ENCODE peak calls at places on chromosomes 11 and 22, in nine cellular contexts. One of them, this sample, is unnamed.

GRCh38 chr11:132772712-132773545 is 759.4 kb downstream of the OPCML start:
- DNase-seq in A549: no peak
- DNase-seq in stimulated activated CD4-positive, alpha-beta T cell treated with anti-CD3 and anti-CD28 coated beads, Interleukin-4, amount 100 ng/mL, for 1 hour: no peak
- DNase-seq in T-helper 9 cell: no peak
- DNase-seq in trophoblast cell: no peak
- DNase-seq in AG09319: no peak
- DNase-seq in activated effector memory CD4-positive, alpha-beta T cell treated with Interleukin-2 at 50 U/mL for 16 hours: no peak
- DNase-seq in GM04504: no peak
- DNase-seq in heart left ventricle: no peak
- DNase-seq in this sample: no peak

GRCh38 chr11:109605006-109605405 is 183.0 kb downstream of the C11orf87 start:
- DNase-seq in A549: no peak
- DNase-seq in stimulated activated CD4-positive, alpha-beta T cell treated with anti-CD3 and anti-CD28 coated beads, Interleukin-4, amount 100 ng/mL, for 1 hour: no peak
- DNase-seq in T-helper 9 cell: no peak
- DNase-seq in trophoblast cell: no peak
- DNase-seq in AG09319: no peak
- DNase-seq in activated effector memory CD4-positive, alpha-beta T cell treated with Interleukin-2 at 50 U/mL for 16 hours: no peak
- DNase-seq in GM04504: no peak
- DNase-seq in heart left ventricle: no peak
- DNase-seq in this sample: peak

GRCh38 chr11:83006877-83007330 is 64.8 kb downstream of the RAB30 start:
- DNase-seq in A549: no peak
- DNase-seq in stimulated activated CD4-positive, alpha-beta T cell treated with anti-CD3 and anti-CD28 coated beads, Interleukin-4, amount 100 ng/mL, for 1 hour: no peak
- DNase-seq in T-helper 9 cell: no peak
- DNase-seq in trophoblast cell: no peak
- DNase-seq in AG09319: no peak
- DNase-seq in activated effector memory CD4-positive, alpha-beta T cell treated with Interleukin-2 at 50 U/mL for 16 hours: no peak
- DNase-seq in GM04504: no peak
- DNase-seq in heart left ventricle: no peak
- DNase-seq in this sample: no peak

GRCh38 chr11:131841028-131841427 is 470.6 kb downstream of the NTM start:
- DNase-seq in A549: no peak
- DNase-seq in stimulated activated CD4-positive, alpha-beta T cell treated with anti-CD3 and anti-CD28 coated beads, Interleukin-4, amount 100 ng/mL, for 1 hour: no peak
- DNase-seq in T-helper 9 cell: no peak
- DNase-seq in trophoblast cell: no peak
- DNase-seq in AG09319: no peak
- DNase-seq in activated effector memory CD4-positive, alpha-beta T cell treated with Interleukin-2 at 50 U/mL for 16 hours: no peak
- DNase-seq in GM04504: no peak
- DNase-seq in heart left ventricle: no peak
- DNase-seq in this sample: no peak

GRCh38 chr11:104546486-104546885 is 351.8 kb downstream of the CASP12 start:
- DNase-seq in A549: no peak
- DNase-seq in stimulated activated CD4-positive, alpha-beta T cell treated with anti-CD3 and anti-CD28 coated beads, Interleukin-4, amount 100 ng/mL, for 1 hour: no peak
- DNase-seq in T-helper 9 cell: no peak
- DNase-seq in trophoblast cell: no peak
- DNase-seq in AG09319: no peak
- DNase-seq in activated effector memory CD4-positive, alpha-beta T cell treated with Interleukin-2 at 50 U/mL for 16 hours: no peak
- DNase-seq in GM04504: no peak
- DNase-seq in heart left ventricle: no peak
- DNase-seq in this sample: no peak

GRCh38 chr11:12864316-12865156 is 144.6 kb upstream of the RASSF10 start:
- DNase-seq in A549: no peak
- DNase-seq in stimulated activated CD4-positive, alpha-beta T cell treated with anti-CD3 and anti-CD28 coated beads, Interleukin-4, amount 100 ng/mL, for 1 hour: no peak
- DNase-seq in T-helper 9 cell: no peak
- DNase-seq in trophoblast cell: peak
- DNase-seq in AG09319: no peak
- DNase-seq in activated effector memory CD4-positive, alpha-beta T cell treated with Interleukin-2 at 50 U/mL for 16 hours: no peak
- DNase-seq in GM04504: peak
- DNase-seq in heart left ventricle: no peak
- DNase-seq in this sample: no peak

GRCh38 chr11:65107751-65108468 is 3.8 kb upstream of the TM7SF2 start:
- DNase-seq in A549: no peak
- DNase-seq in stimulated activated CD4-positive, alpha-beta T cell treated with anti-CD3 and anti-CD28 coated beads, Interleukin-4, amount 100 ng/mL, for 1 hour: no peak
- DNase-seq in T-helper 9 cell: no peak
- DNase-seq in trophoblast cell: no peak
- DNase-seq in AG09319: no peak
- DNase-seq in activated effector memory CD4-positive, alpha-beta T cell treated with Interleukin-2 at 50 U/mL for 16 hours: no peak
- DNase-seq in GM04504: no peak
- DNase-seq in heart left ventricle: no peak
- DNase-seq in this sample: no peak

GRCh38 chr22:46320166-46320710 is 15.3 kb upstream of the TRMU start:
- DNase-seq in A549: no peak
- DNase-seq in stimulated activated CD4-positive, alpha-beta T cell treated with anti-CD3 and anti-CD28 coated beads, Interleukin-4, amount 100 ng/mL, for 1 hour: no peak
- DNase-seq in T-helper 9 cell: no peak
- DNase-seq in trophoblast cell: no peak
- DNase-seq in AG09319: no peak
- DNase-seq in activated effector memory CD4-positive, alpha-beta T cell treated with Interleukin-2 at 50 U/mL for 16 hours: no peak
- DNase-seq in GM04504: no peak
- DNase-seq in heart left ventricle: no peak
- DNase-seq in this sample: no peak

GRCh38 chr11:67351275-67352005 is 1.9 kb downstream of the POLD4 start:
- DNase-seq in A549: peak
- DNase-seq in stimulated activated CD4-positive, alpha-beta T cell treated with anti-CD3 and anti-CD28 coated beads, Interleukin-4, amount 100 ng/mL, for 1 hour: peak
- DNase-seq in T-helper 9 cell: peak
- DNase-seq in trophoblast cell: peak
- DNase-seq in AG09319: no peak
- DNase-seq in activated effector memory CD4-positive, alpha-beta T cell treated with Interleukin-2 at 50 U/mL for 16 hours: peak
- DNase-seq in GM04504: no peak
- DNase-seq in heart left ventricle: peak
- DNase-seq in this sample: peak

GRCh38 chr11:121180183-121180582 is 79.1 kb downstream of the TECTA start:
- DNase-seq in A549: no peak
- DNase-seq in stimulated activated CD4-positive, alpha-beta T cell treated with anti-CD3 and anti-CD28 coated beads, Interleukin-4, amount 100 ng/mL, for 1 hour: no peak
- DNase-seq in T-helper 9 cell: no peak
- DNase-seq in trophoblast cell: no peak
- DNase-seq in AG09319: no peak
- DNase-seq in activated effector memory CD4-positive, alpha-beta T cell treated with Interleukin-2 at 50 U/mL for 16 hours: no peak
- DNase-seq in GM04504: no peak
- DNase-seq in heart left ventricle: no peak
- DNase-seq in this sample: no peak

GRCh38 chr11:95349345-95349942 is 118.4 kb upstream of the SESN3 start:
- DNase-seq in A549: no peak
- DNase-seq in stimulated activated CD4-positive, alpha-beta T cell treated with anti-CD3 and anti-CD28 coated beads, Interleukin-4, amount 100 ng/mL, for 1 hour: no peak
- DNase-seq in T-helper 9 cell: no peak
- DNase-seq in trophoblast cell: no peak
- DNase-seq in AG09319: no peak
- DNase-seq in activated effector memory CD4-positive, alpha-beta T cell treated with Interleukin-2 at 50 U/mL for 16 hours: no peak
- DNase-seq in GM04504: no peak
- DNase-seq in heart left ventricle: no peak
- DNase-seq in this sample: no peak

GRCh38 chr11:12581923-12582322 is 92.3 kb upstream of the TEAD1 start:
- DNase-seq in A549: peak
- DNase-seq in stimulated activated CD4-positive, alpha-beta T cell treated with anti-CD3 and anti-CD28 coated beads, Interleukin-4, amount 100 ng/mL, for 1 hour: no peak
- DNase-seq in T-helper 9 cell: no peak
- DNase-seq in trophoblast cell: peak
- DNase-seq in AG09319: no peak
- DNase-seq in activated effector memory CD4-positive, alpha-beta T cell treated with Interleukin-2 at 50 U/mL for 16 hours: no peak
- DNase-seq in GM04504: peak
- DNase-seq in heart left ventricle: no peak
- DNase-seq in this sample: peak

GRCh38 chr11:2576536-2576935 is 123.3 kb downstream of the KCNQ1OT1 start:
- DNase-seq in A549: no peak
- DNase-seq in stimulated activated CD4-positive, alpha-beta T cell treated with anti-CD3 and anti-CD28 coated beads, Interleukin-4, amount 100 ng/mL, for 1 hour: no peak
- DNase-seq in T-helper 9 cell: no peak
- DNase-seq in trophoblast cell: no peak
- DNase-seq in AG09319: no peak
- DNase-seq in activated effector memory CD4-positive, alpha-beta T cell treated with Interleukin-2 at 50 U/mL for 16 hours: no peak
- DNase-seq in GM04504: no peak
- DNase-seq in heart left ventricle: peak
- DNase-seq in this sample: peak

GRCh38 chr11:83583953-83584352 is 297.8 kb upstream of the CCDC90B start:
- DNase-seq in A549: no peak
- DNase-seq in stimulated activated CD4-positive, alpha-beta T cell treated with anti-CD3 and anti-CD28 coated beads, Interleukin-4, amount 100 ng/mL, for 1 hour: no peak
- DNase-seq in T-helper 9 cell: no peak
- DNase-seq in trophoblast cell: no peak
- DNase-seq in AG09319: no peak
- DNase-seq in activated effector memory CD4-positive, alpha-beta T cell treated with Interleukin-2 at 50 U/mL for 16 hours: no peak
- DNase-seq in GM04504: no peak
- DNase-seq in heart left ventricle: no peak
- DNase-seq in this sample: no peak

GRCh38 chr11:93921695-93922468 is 71.5 kb upstream of the VSTM5 start:
- DNase-seq in A549: peak
- DNase-seq in stimulated activated CD4-positive, alpha-beta T cell treated with anti-CD3 and anti-CD28 coated beads, Interleukin-4, amount 100 ng/mL, for 1 hour: no peak
- DNase-seq in T-helper 9 cell: no peak
- DNase-seq in trophoblast cell: peak
- DNase-seq in AG09319: peak
- DNase-seq in activated effector memory CD4-positive, alpha-beta T cell treated with Interleukin-2 at 50 U/mL for 16 hours: no peak
- DNase-seq in GM04504: peak
- DNase-seq in heart left ventricle: no peak
- DNase-seq in this sample: peak

GRCh38 chr22:43500792-43501785 is 89.3 kb downstream of the MPPED1 start:
- DNase-seq in A549: no peak
- DNase-seq in stimulated activated CD4-positive, alpha-beta T cell treated with anti-CD3 and anti-CD28 coated beads, Interleukin-4, amount 100 ng/mL, for 1 hour: no peak
- DNase-seq in T-helper 9 cell: no peak
- DNase-seq in trophoblast cell: no peak
- DNase-seq in AG09319: no peak
- DNase-seq in activated effector memory CD4-positive, alpha-beta T cell treated with Interleukin-2 at 50 U/mL for 16 hours: no peak
- DNase-seq in GM04504: no peak
- DNase-seq in heart left ventricle: no peak
- DNase-seq in this sample: no peak

GRCh38 chr11:71463331-71464211 is 10.6 kb downstream of the NADSYN1 start:
- DNase-seq in A549: no peak
- DNase-seq in stimulated activated CD4-positive, alpha-beta T cell treated with anti-CD3 and anti-CD28 coated beads, Interleukin-4, amount 100 ng/mL, for 1 hour: no peak
- DNase-seq in T-helper 9 cell: no peak
- DNase-seq in trophoblast cell: no peak
- DNase-seq in AG09319: no peak
- DNase-seq in activated effector memory CD4-positive, alpha-beta T cell treated with Interleukin-2 at 50 U/mL for 16 hours: no peak
- DNase-seq in GM04504: no peak
- DNase-seq in heart left ventricle: no peak
- DNase-seq in this sample: no peak

GRCh38 chr11:76424379-76424778 is 20.4 kb upstream of the EMSY start:
- DNase-seq in A549: no peak
- DNase-seq in stimulated activated CD4-positive, alpha-beta T cell treated with anti-CD3 and anti-CD28 coated beads, Interleukin-4, amount 100 ng/mL, for 1 hour: no peak
- DNase-seq in T-helper 9 cell: no peak
- DNase-seq in trophoblast cell: no peak
- DNase-seq in AG09319: no peak
- DNase-seq in activated effector memory CD4-positive, alpha-beta T cell treated with Interleukin-2 at 50 U/mL for 16 hours: no peak
- DNase-seq in GM04504: no peak
- DNase-seq in heart left ventricle: no peak
- DNase-seq in this sample: no peak

GRCh38 chr11:120391297-120391696 is 55.1 kb downstream of the ARHGEF12 start:
- DNase-seq in A549: no peak
- DNase-seq in stimulated activated CD4-positive, alpha-beta T cell treated with anti-CD3 and anti-CD28 coated beads, Interleukin-4, amount 100 ng/mL, for 1 hour: no peak
- DNase-seq in T-helper 9 cell: no peak
- DNase-seq in trophoblast cell: no peak
- DNase-seq in AG09319: no peak
- DNase-seq in activated effector memory CD4-positive, alpha-beta T cell treated with Interleukin-2 at 50 U/mL for 16 hours: no peak
- DNase-seq in GM04504: no peak
- DNase-seq in heart left ventricle: no peak
- DNase-seq in this sample: no peak

GRCh38 chr11:121328213-121328966 is 35.8 kb downstream of the SC5D start:
- DNase-seq in A549: no peak
- DNase-seq in stimulated activated CD4-positive, alpha-beta T cell treated with anti-CD3 and anti-CD28 coated beads, Interleukin-4, amount 100 ng/mL, for 1 hour: peak
- DNase-seq in T-helper 9 cell: peak
- DNase-seq in trophoblast cell: no peak
- DNase-seq in AG09319: no peak
- DNase-seq in activated effector memory CD4-positive, alpha-beta T cell treated with Interleukin-2 at 50 U/mL for 16 hours: peak
- DNase-seq in GM04504: no peak
- DNase-seq in heart left ventricle: no peak
- DNase-seq in this sample: no peak

GRCh38 chr11:14499560-14500180 is at the start of gene COPB1:
- DNase-seq in A549: peak
- DNase-seq in stimulated activated CD4-positive, alpha-beta T cell treated with anti-CD3 and anti-CD28 coated beads, Interleukin-4, amount 100 ng/mL, for 1 hour: peak
- DNase-seq in T-helper 9 cell: peak
- DNase-seq in trophoblast cell: peak
- DNase-seq in AG09319: peak
- DNase-seq in activated effector memory CD4-positive, alpha-beta T cell treated with Interleukin-2 at 50 U/mL for 16 hours: peak
- DNase-seq in GM04504: peak
- DNase-seq in heart left ventricle: peak
- DNase-seq in this sample: peak

GRCh38 chr11:71342951-71343827 is 90.8 kb upstream of the SHANK2 start:
- DNase-seq in A549: peak
- DNase-seq in stimulated activated CD4-positive, alpha-beta T cell treated with anti-CD3 and anti-CD28 coated beads, Interleukin-4, amount 100 ng/mL, for 1 hour: peak
- DNase-seq in T-helper 9 cell: no peak
- DNase-seq in trophoblast cell: no peak
- DNase-seq in AG09319: no peak
- DNase-seq in activated effector memory CD4-positive, alpha-beta T cell treated with Interleukin-2 at 50 U/mL for 16 hours: no peak
- DNase-seq in GM04504: no peak
- DNase-seq in heart left ventricle: no peak
- DNase-seq in this sample: peak

GRCh38 chr22:24053481-24054226 is 42.5 kb downstream of the CABIN1 start:
- DNase-seq in A549: no peak
- DNase-seq in stimulated activated CD4-positive, alpha-beta T cell treated with anti-CD3 and anti-CD28 coated beads, Interleukin-4, amount 100 ng/mL, for 1 hour: no peak
- DNase-seq in T-helper 9 cell: no peak
- DNase-seq in trophoblast cell: peak
- DNase-seq in AG09319: no peak
- DNase-seq in activated effector memory CD4-positive, alpha-beta T cell treated with Interleukin-2 at 50 U/mL for 16 hours: no peak
- DNase-seq in GM04504: no peak
- DNase-seq in heart left ventricle: no peak
- DNase-seq in this sample: no peak

GRCh38 chr11:110098645-110099044 is 5.5 kb downstream of the ZC3H12C start:
- DNase-seq in A549: no peak
- DNase-seq in stimulated activated CD4-positive, alpha-beta T cell treated with anti-CD3 and anti-CD28 coated beads, Interleukin-4, amount 100 ng/mL, for 1 hour: no peak
- DNase-seq in T-helper 9 cell: no peak
- DNase-seq in trophoblast cell: no peak
- DNase-seq in AG09319: no peak
- DNase-seq in activated effector memory CD4-positive, alpha-beta T cell treated with Interleukin-2 at 50 U/mL for 16 hours: no peak
- DNase-seq in GM04504: no peak
- DNase-seq in heart left ventricle: no peak
- DNase-seq in this sample: no peak

GRCh38 chr22:48893288-48894063 is 934.2 kb downstream of the BRD1 start:
- DNase-seq in A549: no peak
- DNase-seq in stimulated activated CD4-positive, alpha-beta T cell treated with anti-CD3 and anti-CD28 coated beads, Interleukin-4, amount 100 ng/mL, for 1 hour: no peak
- DNase-seq in T-helper 9 cell: no peak
- DNase-seq in trophoblast cell: no peak
- DNase-seq in AG09319: no peak
- DNase-seq in activated effector memory CD4-positive, alpha-beta T cell treated with Interleukin-2 at 50 U/mL for 16 hours: no peak
- DNase-seq in GM04504: no peak
- DNase-seq in heart left ventricle: peak
- DNase-seq in this sample: no peak

GRCh38 chr11:124183045-124183444 is at the start of gene OR10D3:
- DNase-seq in A549: no peak
- DNase-seq in stimulated activated CD4-positive, alpha-beta T cell treated with anti-CD3 and anti-CD28 coated beads, Interleukin-4, amount 100 ng/mL, for 1 hour: no peak
- DNase-seq in T-helper 9 cell: no peak
- DNase-seq in trophoblast cell: no peak
- DNase-seq in AG09319: no peak
- DNase-seq in activated effector memory CD4-positive, alpha-beta T cell treated with Interleukin-2 at 50 U/mL for 16 hours: no peak
- DNase-seq in GM04504: no peak
- DNase-seq in heart left ventricle: no peak
- DNase-seq in this sample: no peak

GRCh38 chr11:123103326-123103980 is 41.5 kb upstream of the HSPA8 start:
- DNase-seq in A549: peak
- DNase-seq in stimulated activated CD4-positive, alpha-beta T cell treated with anti-CD3 and anti-CD28 coated beads, Interleukin-4, amount 100 ng/mL, for 1 hour: no peak
- DNase-seq in T-helper 9 cell: peak
- DNase-seq in trophoblast cell: peak
- DNase-seq in AG09319: peak
- DNase-seq in activated effector memory CD4-positive, alpha-beta T cell treated with Interleukin-2 at 50 U/mL for 16 hours: no peak
- DNase-seq in GM04504: peak
- DNase-seq in heart left ventricle: peak
- DNase-seq in this sample: peak

GRCh38 chr22:20237480-20238440 is 30.4 kb downstream of the RTN4R start:
- DNase-seq in A549: no peak
- DNase-seq in stimulated activated CD4-positive, alpha-beta T cell treated with anti-CD3 and anti-CD28 coated beads, Interleukin-4, amount 100 ng/mL, for 1 hour: no peak
- DNase-seq in T-helper 9 cell: peak
- DNase-seq in trophoblast cell: peak
- DNase-seq in AG09319: no peak
- DNase-seq in activated effector memory CD4-positive, alpha-beta T cell treated with Interleukin-2 at 50 U/mL for 16 hours: peak
- DNase-seq in GM04504: no peak
- DNase-seq in heart left ventricle: no peak
- DNase-seq in this sample: no peak

GRCh38 chr11:92628401-92629292 is 340.8 kb upstream of the MTNR1B start:
- DNase-seq in A549: no peak
- DNase-seq in stimulated activated CD4-positive, alpha-beta T cell treated with anti-CD3 and anti-CD28 coated beads, Interleukin-4, amount 100 ng/mL, for 1 hour: no peak
- DNase-seq in T-helper 9 cell: no peak
- DNase-seq in trophoblast cell: no peak
- DNase-seq in AG09319: no peak
- DNase-seq in activated effector memory CD4-positive, alpha-beta T cell treated with Interleukin-2 at 50 U/mL for 16 hours: no peak
- DNase-seq in GM04504: no peak
- DNase-seq in heart left ventricle: no peak
- DNase-seq in this sample: no peak

GRCh38 chr11:10784229-10785145 is 24.2 kb downstream of the EIF4G2 start:
- DNase-seq in A549: no peak
- DNase-seq in stimulated activated CD4-positive, alpha-beta T cell treated with anti-CD3 and anti-CD28 coated beads, Interleukin-4, amount 100 ng/mL, for 1 hour: no peak
- DNase-seq in T-helper 9 cell: no peak
- DNase-seq in trophoblast cell: no peak
- DNase-seq in AG09319: no peak
- DNase-seq in activated effector memory CD4-positive, alpha-beta T cell treated with Interleukin-2 at 50 U/mL for 16 hours: no peak
- DNase-seq in GM04504: no peak
- DNase-seq in heart left ventricle: peak
- DNase-seq in this sample: no peak

GRCh38 chr11:67352546-67353316 is 615 bp downstream of the POLD4 start:
- DNase-seq in A549: no peak
- DNase-seq in stimulated activated CD4-positive, alpha-beta T cell treated with anti-CD3 and anti-CD28 coated beads, Interleukin-4, amount 100 ng/mL, for 1 hour: no peak
- DNase-seq in T-helper 9 cell: no peak
- DNase-seq in trophoblast cell: peak
- DNase-seq in AG09319: no peak
- DNase-seq in activated effector memory CD4-positive, alpha-beta T cell treated with Interleukin-2 at 50 U/mL for 16 hours: no peak
- DNase-seq in GM04504: no peak
- DNase-seq in heart left ventricle: peak
- DNase-seq in this sample: no peak